ENCODE peak calls at places on chromosomes 1 and 21, in five cellular contexts. P, T, Z, R and K are unnamed samples.

GRCh38 chr1:20083178-20083944 is 13.4 kb downstream of the PLA2G5 start:
- DNase-seq in P (no peak), T (no peak), Z (no peak), R (no peak), K (no peak)

GRCh38 chr1:200962631-200963030 is 60.9 kb downstream of the KIF21B start:
- DNase-seq in P (no peak), T (no peak), Z (no peak), R (no peak), K (no peak)

GRCh38 chr1:202586018-202586821 is 124.0 kb downstream of the SYT2 start:
- DNase-seq in P (peak), T (no peak), Z (peak), R (peak), K (peak)

GRCh38 chr1:57949168-57949567 is 525.3 kb upstream of the DAB1 start:
- DNase-seq in P (no peak), T (no peak), Z (no peak), R (no peak), K (no peak)

GRCh38 chr21:41207401-41208388 is 39.7 kb downstream of the BACE2 start:
- DNase-seq in P (peak), T (no peak), Z (no peak), R (peak), K (peak)

GRCh38 chr1:114234408-114235119 is 80.9 kb upstream of the SYT6 start:
- DNase-seq in P (peak), T (no peak), Z (no peak), R (no peak), K (no peak)

GRCh38 chr1:94648225-94649007 is 106.9 kb upstream of the F3 start:
- DNase-seq in P (peak), T (peak), Z (no peak), R (peak), K (no peak)

GRCh38 chr1:227759345-227760300 is 24.4 kb downstream of the SNAP47 start:
- DNase-seq in P (peak), T (no peak), Z (no peak), R (peak), K (no peak)